ENCODE peak calls at places on chromosomes 5 and 9, in seven cellular contexts. Z is RWPE1, E is dorsolateral prefrontal cortex, O is upper lobe of right lung, H is BE2C, R is suprapubic skin, U is heart left ventricle. K is an unnamed sample.
A peak's percentile ranks its signal among the peaks of the same experiment; 100 is the strongest.

GRCh38 chr5:8600843-8601242 is 731.9 kb downstream of the MTRR start:
- DNase-seq in H (no peak), E (no peak), R (no peak), U (no peak), Z (no peak), O (no peak), K (no peak)

GRCh38 chr5:50623666-50624065 is 42.8 kb upstream of the PARP8 start:
- DNase-seq in R (no peak), U (no peak), Z (peak; percentile 7), H (no peak), O (no peak), E (no peak), K (no peak)

GRCh38 chr5:35246411-35246810 is 16.1 kb upstream of the PRLR start:
- DNase-seq in R (no peak), E (no peak), Z (no peak), H (no peak), O (no peak), U (no peak), K (no peak)

GRCh38 chr9:19378154-19378553 is 1.9 kb downstream of the RPS6 start:
- DNase-seq in E (no peak), O (no peak), U (no peak), Z (no peak), H (no peak), R (no peak), K (no peak)

GRCh38 chr9:130446111-130446861 is 1.5 kb downstream of the ASS1 start:
- DNase-seq in U (peak; percentile 95), E (peak; percentile 76), Z (peak; percentile 85), R (no peak), H (peak; percentile 65), O (peak; percentile 82), K (no peak)

GRCh38 chr9:134732392-134733110 is 90.9 kb downstream of the COL5A1 start:
- DNase-seq in E (no peak), O (no peak), H (no peak), U (peak; percentile 54), R (no peak), Z (no peak), K (no peak)

GRCh38 chr9:15936316-15936869 is 383.6 kb downstream of the CCDC171 start:
- DNase-seq in R (no peak), H (peak; percentile 11), O (no peak), U (peak; percentile 38), Z (no peak), E (no peak), K (no peak)

GRCh38 chr9:18580146-18580545 is 106.2 kb downstream of the ADAMTSL1 start:
- DNase-seq in R (no peak), O (no peak), E (no peak), U (no peak), Z (no peak), H (no peak), K (no peak)

GRCh38 chr9:18379073-18379811 is 94.7 kb upstream of the ADAMTSL1 start:
- DNase-seq in E (no peak), H (no peak), U (no peak), Z (peak; percentile 57), O (no peak), R (no peak), K (no peak)

GRCh38 chr5:1876708-1877433 is 5.9 kb downstream of the IRX4 start:
- DNase-seq in O (no peak), E (no peak), H (no peak), R (no peak), Z (no peak), U (no peak), K (no peak)

GRCh38 chr5:103217101-103217500 is 41.5 kb upstream of the MACIR start:
- DNase-seq in R (no peak), O (no peak), E (no peak), H (no peak), Z (no peak), U (no peak), K (no peak)

GRCh38 chr5:172509405-172509781 is 55.1 kb upstream of the SH3PXD2B start:
- DNase-seq in E (peak; percentile 63), Z (no peak), R (peak; percentile 59), H (no peak), U (peak; percentile 76), O (peak; percentile 29), K (peak; percentile 53)

GRCh38 chr5:117318528-117318927 is 743.9 kb upstream of the SEMA6A start:
- DNase-seq in R (no peak), O (no peak), E (no peak), U (no peak), Z (no peak), H (no peak), K (no peak)
- TF ChIP-seq CTCF in R (no peak), O (no peak), E (no peak), U (no peak), Z (no peak), H (peak; percentile 59), K (peak; percentile 25)

GRCh38 chr9:113754739-113755138 is 121.4 kb upstream of the ZNF618 start:
- DNase-seq in U (no peak), E (no peak), H (no peak), R (no peak), O (no peak), Z (no peak), K (no peak)
- TF ChIP-seq CTCF in U (no peak), E (no peak), H (no peak), R (no peak), O (no peak), Z (no peak), K (no peak)

DNA sequence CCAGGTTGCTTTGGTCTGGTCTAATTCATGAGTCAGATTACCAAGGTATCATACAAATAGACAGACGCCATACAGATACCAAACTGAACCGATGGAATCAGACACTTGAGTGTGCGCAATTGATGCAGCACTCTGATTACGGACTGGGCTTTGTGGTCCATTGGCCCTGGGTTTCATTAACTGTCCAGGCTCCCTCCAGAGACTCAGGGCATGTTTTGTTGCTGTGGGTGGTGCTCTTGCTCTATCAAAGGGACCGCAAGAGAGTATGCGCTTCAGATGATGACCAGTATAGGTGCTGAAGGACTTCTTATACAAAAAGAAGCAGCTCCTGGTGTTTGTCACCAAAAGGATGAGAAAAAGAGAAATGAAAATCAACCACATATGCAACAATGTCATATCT is 36.9 kb upstream of the ANKRD55 start:
- DNase-seq in Z (no peak), U (no peak), R (no peak), H (peak; percentile 63), O (no peak), E (no peak), K (no peak)
- TF ChIP-seq CTCF in Z (no peak), U (no peak), R (no peak), H (peak; percentile 47), O (no peak), E (no peak), K (no peak)

DNA sequence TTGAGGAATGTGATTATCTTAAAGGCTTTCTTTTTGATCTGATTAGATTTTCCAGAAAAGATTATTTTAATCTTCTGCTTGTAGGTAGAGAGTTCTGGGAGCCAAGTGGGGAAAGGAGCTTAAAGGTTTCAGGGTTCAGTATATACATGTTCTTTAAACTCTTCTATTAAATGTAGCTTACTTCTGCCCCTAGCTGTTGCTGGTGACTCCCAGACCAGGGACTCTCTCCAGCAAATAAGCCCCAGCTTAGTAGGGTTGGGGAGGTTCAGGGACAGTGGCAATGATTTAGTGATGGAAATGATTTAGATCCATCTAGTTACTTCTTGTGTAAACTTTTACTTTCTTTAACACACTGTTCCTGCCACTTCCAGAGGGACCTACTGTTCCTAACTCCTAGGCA is 72.2 kb downstream of the SLC12A2 start:
- DNase-seq in Z (no peak), E (no peak), R (no peak), O (no peak), H (no peak), U (no peak), K (no peak)
- TF ChIP-seq CTCF in Z (no peak), E (peak; percentile 37), R (no peak), O (no peak), H (no peak), U (no peak), K (no peak)

K was measured in type B pancreatic cell.